ENCODE peak calls at places on chromosomes 12 and 14, in nine cellular contexts. One of them, this sample, is unnamed.

GRCh38 chr12:43580601-43581000 is 28.6 kb upstream of the ADAMTS20 start:
- DNase-seq in PC-3: no peak
- DNase-seq in stomach: no peak
- DNase-seq in naive thymus-derived CD4-positive, alpha-beta T cell: no peak
- DNase-seq in cardiac muscle cell: no peak
- DNase-seq in tibial nerve: no peak
- DNase-seq in lung: no peak
- DNase-seq in heart left ventricle: no peak
- DNase-seq in A549: no peak
- DNase-seq in this sample: no peak

GRCh38 chr14:105486974-105487448 is 325 bp downstream of the CRIP1 start:
- DNase-seq in PC-3: no peak
- DNase-seq in stomach: no peak
- DNase-seq in naive thymus-derived CD4-positive, alpha-beta T cell: peak
- DNase-seq in cardiac muscle cell: no peak
- DNase-seq in tibial nerve: peak
- DNase-seq in lung: peak
- DNase-seq in heart left ventricle: peak
- DNase-seq in A549: no peak
- DNase-seq in this sample: no peak

GRCh38 chr14:85057266-85057665 is 472.7 kb upstream of the FLRT2 start:
- DNase-seq in PC-3: no peak
- DNase-seq in stomach: no peak
- DNase-seq in naive thymus-derived CD4-positive, alpha-beta T cell: no peak
- DNase-seq in cardiac muscle cell: no peak
- DNase-seq in tibial nerve: no peak
- DNase-seq in lung: no peak
- DNase-seq in heart left ventricle: no peak
- DNase-seq in A549: no peak
- DNase-seq in this sample: no peak

GRCh38 chr14:73457935-73458218 is 469 bp downstream of the NUMB start:
- DNase-seq in PC-3: no peak
- DNase-seq in stomach: peak
- DNase-seq in naive thymus-derived CD4-positive, alpha-beta T cell: no peak
- DNase-seq in cardiac muscle cell: no peak
- DNase-seq in tibial nerve: peak
- DNase-seq in lung: peak
- DNase-seq in heart left ventricle: peak
- DNase-seq in A549: no peak
- DNase-seq in this sample: no peak

GRCh38 chr14:58677525-58677924 is 39.8 kb downstream of the DACT1 start:
- DNase-seq in PC-3: no peak
- DNase-seq in stomach: no peak
- DNase-seq in naive thymus-derived CD4-positive, alpha-beta T cell: no peak
- DNase-seq in cardiac muscle cell: no peak
- DNase-seq in tibial nerve: no peak
- DNase-seq in lung: no peak
- DNase-seq in heart left ventricle: no peak
- DNase-seq in A549: no peak
- DNase-seq in this sample: no peak

GRCh38 chr12:76399040-76399439 is 50.8 kb upstream of the BBS10 start:
- DNase-seq in PC-3: no peak
- DNase-seq in stomach: no peak
- DNase-seq in naive thymus-derived CD4-positive, alpha-beta T cell: no peak
- DNase-seq in cardiac muscle cell: no peak
- DNase-seq in tibial nerve: no peak
- DNase-seq in lung: no peak
- DNase-seq in heart left ventricle: no peak
- DNase-seq in A549: no peak
- DNase-seq in this sample: no peak

GRCh38 chr12:49636979-49637378 is 13.6 kb downstream of the PRPF40B start:
- DNase-seq in PC-3: peak
- DNase-seq in stomach: peak
- DNase-seq in naive thymus-derived CD4-positive, alpha-beta T cell: peak
- DNase-seq in cardiac muscle cell: peak
- DNase-seq in tibial nerve: peak
- DNase-seq in lung: no peak
- DNase-seq in heart left ventricle: peak
- DNase-seq in A549: peak
- DNase-seq in this sample: no peak

GRCh38 chr12:49962861-49963765 is 1.4 kb downstream of the AQP5 start:
- DNase-seq in PC-3: peak
- DNase-seq in stomach: peak
- DNase-seq in naive thymus-derived CD4-positive, alpha-beta T cell: no peak
- DNase-seq in cardiac muscle cell: no peak
- DNase-seq in tibial nerve: no peak
- DNase-seq in lung: peak
- DNase-seq in heart left ventricle: peak
- DNase-seq in A549: peak
- DNase-seq in this sample: peak

GRCh38 chr12:74337951-74338350 is 199.7 kb upstream of the ATXN7L3B start:
- DNase-seq in PC-3: peak
- DNase-seq in stomach: no peak
- DNase-seq in naive thymus-derived CD4-positive, alpha-beta T cell: no peak
- DNase-seq in cardiac muscle cell: peak
- DNase-seq in tibial nerve: no peak
- DNase-seq in lung: no peak
- DNase-seq in heart left ventricle: no peak
- DNase-seq in A549: peak
- DNase-seq in this sample: no peak

GRCh38 chr12:66169221-66170170 is at the start of gene TMBIM4:
- DNase-seq in PC-3: peak
- DNase-seq in stomach: peak
- DNase-seq in naive thymus-derived CD4-positive, alpha-beta T cell: peak
- DNase-seq in cardiac muscle cell: peak
- DNase-seq in tibial nerve: peak
- DNase-seq in lung: peak
- DNase-seq in heart left ventricle: peak
- DNase-seq in A549: peak
- DNase-seq in this sample: peak

GRCh38 chr12:66168410-66168809 is 1.4 kb downstream of the TMBIM4 start:
- DNase-seq in PC-3: no peak
- DNase-seq in stomach: no peak
- DNase-seq in naive thymus-derived CD4-positive, alpha-beta T cell: no peak
- DNase-seq in cardiac muscle cell: no peak
- DNase-seq in tibial nerve: no peak
- DNase-seq in lung: no peak
- DNase-seq in heart left ventricle: no peak
- DNase-seq in A549: no peak
- DNase-seq in this sample: no peak

GRCh38 chr12:66166561-66166960 is 3.2 kb downstream of the TMBIM4 start:
- DNase-seq in PC-3: no peak
- DNase-seq in stomach: no peak
- DNase-seq in naive thymus-derived CD4-positive, alpha-beta T cell: no peak
- DNase-seq in cardiac muscle cell: no peak
- DNase-seq in tibial nerve: no peak
- DNase-seq in lung: no peak
- DNase-seq in heart left ventricle: no peak
- DNase-seq in A549: no peak
- DNase-seq in this sample: no peak

GRCh38 chr12:66165141-66165540 is 4.7 kb downstream of the TMBIM4 start:
- DNase-seq in PC-3: no peak
- DNase-seq in stomach: no peak
- DNase-seq in naive thymus-derived CD4-positive, alpha-beta T cell: no peak
- DNase-seq in cardiac muscle cell: no peak
- DNase-seq in tibial nerve: no peak
- DNase-seq in lung: no peak
- DNase-seq in heart left ventricle: no peak
- DNase-seq in A549: no peak
- DNase-seq in this sample: no peak

GRCh38 chr12:66170606-66171005 is 810 bp upstream of the TMBIM4 start:
- DNase-seq in PC-3: no peak
- DNase-seq in stomach: no peak
- DNase-seq in naive thymus-derived CD4-positive, alpha-beta T cell: no peak
- DNase-seq in cardiac muscle cell: no peak
- DNase-seq in tibial nerve: no peak
- DNase-seq in lung: no peak
- DNase-seq in heart left ventricle: no peak
- DNase-seq in A549: no peak
- DNase-seq in this sample: no peak
- H3K4me3 ChIP-seq in PC-3: peak
- H3K4me3 ChIP-seq in stomach: no peak
- H3K4me3 ChIP-seq in naive thymus-derived CD4-positive, alpha-beta T cell: peak
- H3K4me3 ChIP-seq in cardiac muscle cell: no peak
- H3K4me3 ChIP-seq in tibial nerve: no peak
- H3K4me3 ChIP-seq in lung: no peak
- H3K4me3 ChIP-seq in heart left ventricle: no peak
- H3K4me3 ChIP-seq in A549: peak
- H3K4me3 ChIP-seq in this sample: peak

DNA sequence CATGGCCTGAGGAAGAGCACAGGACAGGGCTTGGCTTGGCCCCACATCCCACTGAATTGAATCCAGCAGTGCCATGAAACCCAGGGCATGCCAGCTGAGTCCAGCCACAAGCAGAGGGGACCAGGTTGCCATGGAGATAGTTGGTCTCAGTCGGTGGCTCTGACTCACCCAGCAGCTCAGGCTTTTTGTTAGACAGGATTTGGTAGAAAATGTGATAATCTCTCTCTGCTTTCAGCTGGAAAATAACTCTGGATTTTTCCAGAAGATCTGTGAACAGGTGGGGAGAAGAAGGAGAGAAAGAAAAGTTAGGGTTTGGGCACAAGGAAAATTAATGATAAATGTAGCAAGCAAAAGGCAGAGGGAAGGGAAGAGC is 4.7 kb downstream of the MYH7 start:
- DNase-seq in PC-3: no peak
- DNase-seq in stomach: no peak
- DNase-seq in naive thymus-derived CD4-positive, alpha-beta T cell: no peak
- DNase-seq in cardiac muscle cell: peak
- DNase-seq in tibial nerve: no peak
- DNase-seq in lung: no peak
- DNase-seq in heart left ventricle: peak
- DNase-seq in A549: no peak
- DNase-seq in this sample: no peak
- H3K27ac ChIP-seq in PC-3: no peak
- H3K27ac ChIP-seq in stomach: no peak
- H3K27ac ChIP-seq in naive thymus-derived CD4-positive, alpha-beta T cell: no peak
- H3K27ac ChIP-seq in cardiac muscle cell: no peak
- H3K27ac ChIP-seq in tibial nerve: no peak
- H3K27ac ChIP-seq in lung: no peak
- H3K27ac ChIP-seq in heart left ventricle: no peak
- H3K27ac ChIP-seq in A549: no peak
- H3K27ac ChIP-seq in this sample: no peak

GRCh38 chr12:112408621-112409020 is 784 bp downstream of the RPL6 start:
- DNase-seq in PC-3: no peak
- DNase-seq in stomach: no peak
- DNase-seq in naive thymus-derived CD4-positive, alpha-beta T cell: peak
- DNase-seq in cardiac muscle cell: no peak
- DNase-seq in tibial nerve: no peak
- DNase-seq in lung: no peak
- DNase-seq in heart left ventricle: no peak
- DNase-seq in A549: no peak
- DNase-seq in this sample: no peak

GRCh38 chr12:112401903-112402498 is 7.4 kb downstream of the RPL6 start:
- DNase-seq in PC-3: no peak
- DNase-seq in stomach: no peak
- DNase-seq in naive thymus-derived CD4-positive, alpha-beta T cell: no peak
- DNase-seq in cardiac muscle cell: no peak
- DNase-seq in tibial nerve: no peak
- DNase-seq in lung: no peak
- DNase-seq in heart left ventricle: no peak
- DNase-seq in A549: no peak
- DNase-seq in this sample: no peak

GRCh38 chr12:112409906-112410244 is 470 bp upstream of the RPL6 start:
- DNase-seq in PC-3: no peak
- DNase-seq in stomach: no peak
- DNase-seq in naive thymus-derived CD4-positive, alpha-beta T cell: no peak
- DNase-seq in cardiac muscle cell: no peak
- DNase-seq in tibial nerve: no peak
- DNase-seq in lung: no peak
- DNase-seq in heart left ventricle: no peak
- DNase-seq in A549: no peak
- DNase-seq in this sample: no peak

GRCh38 chr12:112409064-112409905 is at the start of gene RPL6:
- DNase-seq in PC-3: peak
- DNase-seq in stomach: peak
- DNase-seq in naive thymus-derived CD4-positive, alpha-beta T cell: peak
- DNase-seq in cardiac muscle cell: peak
- DNase-seq in tibial nerve: peak
- DNase-seq in lung: peak
- DNase-seq in heart left ventricle: peak
- DNase-seq in A549: peak
- DNase-seq in this sample: peak

GRCh38 chr12:112406519-112407488 is 2.6 kb downstream of the RPL6 start:
- DNase-seq in PC-3: no peak
- DNase-seq in stomach: no peak
- DNase-seq in naive thymus-derived CD4-positive, alpha-beta T cell: no peak
- DNase-seq in cardiac muscle cell: no peak
- DNase-seq in tibial nerve: no peak
- DNase-seq in lung: no peak
- DNase-seq in heart left ventricle: no peak
- DNase-seq in A549: no peak
- DNase-seq in this sample: no peak
- H3K4me3 ChIP-seq in PC-3: peak
- H3K4me3 ChIP-seq in stomach: no peak
- H3K4me3 ChIP-seq in naive thymus-derived CD4-positive, alpha-beta T cell: peak
- H3K4me3 ChIP-seq in cardiac muscle cell: no peak
- H3K4me3 ChIP-seq in tibial nerve: no peak
- H3K4me3 ChIP-seq in lung: no peak
- H3K4me3 ChIP-seq in heart left ventricle: no peak
- H3K4me3 ChIP-seq in A549: peak
- H3K4me3 ChIP-seq in this sample: no peak

GRCh38 chr12:104306376-104306775 is 2.8 kb downstream of the EID3 start:
- DNase-seq in PC-3: no peak
- DNase-seq in stomach: no peak
- DNase-seq in naive thymus-derived CD4-positive, alpha-beta T cell: no peak
- DNase-seq in cardiac muscle cell: no peak
- DNase-seq in tibial nerve: no peak
- DNase-seq in lung: no peak
- DNase-seq in heart left ventricle: no peak
- DNase-seq in A549: no peak
- DNase-seq in this sample: no peak
- H3K27ac ChIP-seq in PC-3: no peak
- H3K27ac ChIP-seq in stomach: no peak
- H3K27ac ChIP-seq in naive thymus-derived CD4-positive, alpha-beta T cell: no peak
- H3K27ac ChIP-seq in cardiac muscle cell: no peak
- H3K27ac ChIP-seq in tibial nerve: no peak
- H3K27ac ChIP-seq in lung: no peak
- H3K27ac ChIP-seq in heart left ventricle: no peak
- H3K27ac ChIP-seq in A549: peak
- H3K27ac ChIP-seq in this sample: no peak

This sample was measured in thoracic aorta.